ENCODE peak calls at places on chromosomes 12 and 14, in ten cellular contexts. T, I, F, X, H, C, D, V, E and Z are unnamed samples.

GRCh38 chr12:120093592-120094355 is 22.8 kb downstream of the RAB35 start:
- DNase-seq in F (peak), X (peak), E (no peak), C (no peak), T (no peak), I (no peak), V (no peak), D (no peak), H (peak), Z (no peak)

GRCh38 chr12:54383041-54383609 is 1.4 kb downstream of the ZNF385A start:
- DNase-seq in H (no peak), F (no peak), E (peak), I (no peak), T (no peak), X (no peak), V (no peak), D (no peak), C (no peak), Z (peak)

GRCh38 chr12:106106892-106107291 is 31.9 kb downstream of the NUAK1 start:
- DNase-seq in T (no peak), C (no peak), V (peak), I (no peak), E (no peak), H (no peak), D (no peak), F (no peak), X (no peak), Z (peak)

GRCh38 chr14:77028384-77029246 is at the start of gene IRF2BPL:
- DNase-seq in C (peak), T (peak), X (peak), E (peak), V (peak), D (peak), I (peak), F (peak), H (peak), Z (peak)

GRCh38 chr12:94500831-94501567 is 41.3 kb upstream of the CEP83 start:
- DNase-seq in D (no peak), H (no peak), I (no peak), C (no peak), F (no peak), T (no peak), X (no peak), V (no peak), E (no peak), Z (peak)

GRCh38 chr12:118376089-118377004 is at the start of gene SUDS3:
- DNase-seq in D (peak), C (peak), E (peak), I (peak), F (peak), V (peak), T (peak), X (peak), H (peak), Z (peak)

GRCh38 chr12:98416845-98417244 is 98.5 kb upstream of the TMPO start:
- DNase-seq in D (no peak), E (no peak), V (no peak), I (no peak), X (no peak), F (peak), C (no peak), T (no peak), H (no peak), Z (peak)

GRCh38 chr12:28374556-28374955 is 184.3 kb downstream of the CCDC91 start:
- DNase-seq in H (no peak), V (no peak), C (no peak), T (no peak), F (no peak), E (no peak), I (no peak), X (no peak), D (no peak), Z (no peak)

GRCh38 chr14:44316647-44317432 is 190.2 kb downstream of the FSCB start:
- DNase-seq in C (no peak), E (peak), V (peak), F (no peak), T (peak), D (no peak), X (no peak), H (no peak), I (no peak), Z (peak)

GRCh38 chr12:126051611-126052107 is 986.4 kb downstream of the AACS start:
- DNase-seq in X (no peak), E (no peak), T (no peak), H (no peak), V (no peak), D (no peak), I (no peak), F (no peak), C (no peak), Z (peak)

GRCh38 chr12:26127404-26127803 is 2.6 kb upstream of the BHLHE41 start:
- DNase-seq in D (no peak), E (no peak), F (no peak), V (no peak), X (no peak), H (no peak), I (no peak), C (no peak), T (no peak), Z (no peak)

GRCh38 chr12:90028620-90029051 is 320.0 kb upstream of the ATP2B1 start:
- DNase-seq in H (no peak), I (no peak), V (no peak), E (no peak), X (no peak), D (no peak), T (no peak), C (no peak), F (peak), Z (no peak)

GRCh38 chr12:122961551-122962329 is 4.5 kb downstream of the ABCB9 start:
- DNase-seq in I (no peak), E (no peak), H (no peak), D (no peak), F (no peak), C (no peak), V (no peak), T (no peak), X (no peak), Z (peak)

GRCh38 chr14:102508774-102509743 is 517 bp downstream of the ANKRD9 start:
- DNase-seq in C (no peak), V (peak), H (peak), X (no peak), D (peak), I (peak), F (peak), E (no peak), T (peak), Z (no peak)

GRCh38 chr14:104486222-104486743 is 93.3 kb upstream of the C14orf180 start:
- DNase-seq in X (no peak), H (no peak), D (no peak), T (no peak), C (no peak), F (no peak), I (no peak), E (no peak), V (no peak), Z (no peak)

GRCh38 chr12:71641390-71641789 is 22.3 kb downstream of the ZFC3H1 start:
- DNase-seq in V (no peak), D (no peak), H (no peak), I (no peak), E (no peak), C (no peak), X (no peak), F (no peak), T (no peak), Z (no peak)

GRCh38 chr12:71638499-71638898 is 25.1 kb downstream of the ZFC3H1 start:
- DNase-seq in I (no peak), E (no peak), F (no peak), X (no peak), T (no peak), D (no peak), H (no peak), V (no peak), C (no peak), Z (no peak)

GRCh38 chr12:71640316-71640715 is 23.3 kb downstream of the ZFC3H1 start:
- DNase-seq in C (no peak), I (no peak), V (no peak), H (no peak), E (no peak), D (no peak), F (no peak), T (no peak), X (no peak), Z (no peak)

GRCh38 chr12:71636704-71637115 is 26.9 kb downstream of the ZFC3H1 start:
- DNase-seq in V (peak), D (no peak), F (peak), H (peak), X (no peak), I (no peak), T (no peak), C (no peak), E (peak), Z (peak)

DNA sequence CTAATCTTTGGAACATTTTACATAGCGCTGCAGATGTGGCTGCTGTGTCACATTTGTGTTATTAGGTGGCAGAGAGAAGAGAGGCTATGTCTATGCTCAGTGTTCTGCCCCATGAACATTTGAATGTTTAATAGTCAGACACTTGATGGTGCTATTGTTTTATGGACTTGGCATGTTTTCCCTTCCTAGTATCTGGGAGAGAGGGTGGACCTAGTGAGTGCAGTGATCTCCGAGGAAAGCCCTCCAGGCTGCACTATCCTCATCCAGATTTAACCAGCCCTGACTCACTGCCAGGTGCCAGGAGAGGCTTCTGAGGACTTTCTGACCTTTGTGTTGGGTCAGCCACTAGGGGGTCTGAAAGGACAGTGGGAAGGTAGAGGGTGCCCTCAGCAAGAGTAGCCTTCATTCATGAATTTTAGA is 24.3 kb downstream of the ZFC3H1 start:
- DNase-seq in D (no peak), I (no peak), F (peak), T (no peak), X (no peak), V (no peak), H (no peak), E (no peak), C (no peak), Z (peak)
- TF ChIP-seq CTCF in D (no peak), I (no peak), F (peak), T (no peak), X (no peak), V (no peak), H (no peak), E (no peak), C (peak), Z (no peak)

GRCh38 chr12:121805800-121806555 is 2.2 kb downstream of the SETD1B start:
- DNase-seq in T (no peak), V (no peak), E (no peak), F (no peak), H (peak), D (peak), X (no peak), I (peak), C (peak), Z (no peak)

GRCh38 chr12:121803861-121804416 is at the start of gene SETD1B:
- DNase-seq in I (peak), C (peak), T (peak), H (peak), F (peak), D (peak), V (peak), X (no peak), E (peak), Z (peak)

GRCh38 chr12:121802843-121803698 is 738 bp upstream of the SETD1B start:
- DNase-seq in H (peak), X (peak), T (peak), F (peak), E (peak), C (peak), V (peak), I (peak), D (peak), Z (peak)

GRCh38 chr12:121805171-121805687 is 1.4 kb downstream of the SETD1B start:
- DNase-seq in C (peak), E (no peak), V (no peak), T (no peak), I (no peak), H (peak), D (peak), F (peak), X (no peak), Z (peak)

GRCh38 chr12:121804417-121805111 is 755 bp downstream of the SETD1B start:
- DNase-seq in D (peak), C (peak), E (no peak), I (peak), H (peak), F (peak), X (no peak), T (peak), V (peak), Z (peak)
- TF ChIP-seq CTCF in D (no peak), C (no peak), E (no peak), I (no peak), H (no peak), F (no peak), X (no peak), T (no peak), V (no peak), Z (no peak)

GRCh38 chr12:108559748-108560147 is 1.2 kb downstream of the SART3 start:
- DNase-seq in C (no peak), V (no peak), E (no peak), T (no peak), I (no peak), D (no peak), X (no peak), F (no peak), H (no peak), Z (no peak)
- TF ChIP-seq CTCF in C (peak), V (no peak), E (no peak), T (no peak), I (no peak), D (no peak), X (no peak), F (no peak), H (no peak), Z (no peak)

DNA sequence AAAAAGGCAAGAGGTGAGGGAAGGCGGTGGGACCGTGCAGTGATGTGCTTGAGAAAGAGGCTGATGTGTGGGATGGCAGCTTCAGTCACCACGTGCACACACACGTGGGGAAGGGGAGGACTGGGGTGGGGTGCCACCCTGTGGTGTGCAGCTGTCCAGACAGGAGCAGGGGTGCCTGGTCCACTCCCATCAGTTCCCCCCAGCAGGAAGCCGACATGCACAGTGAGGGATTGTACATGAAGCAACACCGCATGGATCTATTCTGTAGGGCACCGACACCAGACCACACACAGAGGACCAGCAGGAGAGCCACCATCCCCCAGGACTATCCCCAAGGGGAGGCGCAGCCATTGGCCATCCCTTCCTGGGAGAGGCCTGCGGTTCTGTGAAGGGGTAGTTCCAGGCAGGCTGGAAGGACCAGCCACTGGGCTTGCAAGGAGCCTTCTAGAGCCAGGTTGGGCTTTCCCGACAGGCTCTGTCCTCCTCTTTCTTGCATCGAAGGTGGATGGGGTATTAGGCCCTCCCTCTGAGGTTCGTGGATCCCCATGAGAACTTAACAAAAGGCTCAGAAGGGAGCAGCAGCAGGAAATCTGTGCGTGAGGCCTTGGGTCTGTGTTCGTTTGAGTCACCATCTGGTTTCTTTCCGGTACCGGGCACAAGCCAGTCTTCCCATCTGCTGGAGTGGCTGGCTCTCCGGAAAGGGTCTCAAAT is 59.7 kb downstream of the PLEKHG3 start:
- DNase-seq in C (no peak), V (peak), I (no peak), X (no peak), F (peak), D (peak), E (no peak), H (no peak), T (no peak), Z (peak)
- TF ChIP-seq CTCF in C (no peak), V (peak), I (no peak), X (no peak), F (peak), D (no peak), E (no peak), H (no peak), T (no peak), Z (no peak)

GRCh38 chr12:56751712-56752598 is at the start of gene PRIM1:
- DNase-seq in T (peak), I (peak), F (peak), D (peak), X (peak), V (peak), H (peak), C (peak), E (peak), Z (peak)
- TF ChIP-seq CTCF in T (no peak), I (peak), F (no peak), D (no peak), X (no peak), V (no peak), H (no peak), C (no peak), E (no peak), Z (peak)

DNA sequence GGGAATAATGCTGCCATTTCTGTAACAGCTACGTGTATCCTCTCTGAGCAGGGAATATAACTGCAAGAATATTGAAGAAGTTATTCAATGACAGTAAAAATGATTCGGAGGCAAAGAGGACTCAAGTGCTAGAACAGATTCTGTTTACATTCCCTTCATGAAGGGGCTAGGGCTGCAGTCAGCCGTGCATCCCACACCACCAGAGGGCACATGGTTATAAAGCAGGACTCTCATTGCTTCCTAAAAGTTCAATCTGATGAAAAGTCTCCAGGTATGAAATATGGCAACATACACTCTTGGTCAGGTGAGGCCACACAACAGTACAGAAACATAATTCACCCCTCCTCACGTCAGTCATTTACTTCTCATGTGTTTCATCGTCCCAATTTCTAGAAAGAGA is 34.0 kb downstream of the TCHP start:
- DNase-seq in V (no peak), I (no peak), C (no peak), D (peak), E (no peak), H (no peak), T (no peak), F (no peak), X (no peak), Z (peak)
- TF ChIP-seq CTCF in V (peak), I (no peak), C (peak), D (peak), E (no peak), H (peak), T (no peak), F (peak), X (no peak), Z (no peak)

GRCh38 chr14:90985601-90986242 is 74.7 kb downstream of the RPS6KA5 start:
- DNase-seq in H (no peak), I (no peak), E (no peak), X (no peak), C (no peak), F (no peak), T (no peak), V (no peak), D (no peak), Z (no peak)
- TF ChIP-seq CTCF in H (no peak), I (no peak), E (no peak), X (no peak), C (no peak), F (no peak), T (no peak), V (no peak), D (no peak), Z (no peak)

GRCh38 chr14:54691525-54692260 is 124.8 kb downstream of the SAMD4A start:
- DNase-seq in F (peak), T (peak), X (peak), H (peak), I (peak), E (peak), D (peak), C (peak), V (peak), Z (peak)
- TF ChIP-seq CTCF in F (peak), T (peak), X (peak), H (peak), I (peak), E (peak), D (peak), C (peak), V (peak), Z (peak)

GRCh38 chr12:121823727-121824115 is 19.9 kb downstream of the SETD1B start:
- DNase-seq in E (no peak), C (no peak), X (no peak), I (no peak), V (no peak), D (no peak), F (no peak), T (no peak), H (no peak), Z (no peak)

GRCh38 chr12:121825041-121825523 is 21.3 kb downstream of the SETD1B start:
- DNase-seq in E (no peak), H (no peak), C (no peak), X (no peak), D (no peak), T (peak), F (no peak), V (no peak), I (no peak), Z (no peak)

GRCh38 chr12:121820056-121820455 is 16.2 kb downstream of the SETD1B start:
- DNase-seq in H (no peak), I (no peak), E (no peak), D (no peak), X (no peak), C (no peak), V (no peak), T (no peak), F (no peak), Z (no peak)

GRCh38 chr12:121822393-121823100 is 18.7 kb downstream of the SETD1B start:
- DNase-seq in H (no peak), T (no peak), E (no peak), V (no peak), C (no peak), I (no peak), X (no peak), F (no peak), D (no peak), Z (no peak)

DNA sequence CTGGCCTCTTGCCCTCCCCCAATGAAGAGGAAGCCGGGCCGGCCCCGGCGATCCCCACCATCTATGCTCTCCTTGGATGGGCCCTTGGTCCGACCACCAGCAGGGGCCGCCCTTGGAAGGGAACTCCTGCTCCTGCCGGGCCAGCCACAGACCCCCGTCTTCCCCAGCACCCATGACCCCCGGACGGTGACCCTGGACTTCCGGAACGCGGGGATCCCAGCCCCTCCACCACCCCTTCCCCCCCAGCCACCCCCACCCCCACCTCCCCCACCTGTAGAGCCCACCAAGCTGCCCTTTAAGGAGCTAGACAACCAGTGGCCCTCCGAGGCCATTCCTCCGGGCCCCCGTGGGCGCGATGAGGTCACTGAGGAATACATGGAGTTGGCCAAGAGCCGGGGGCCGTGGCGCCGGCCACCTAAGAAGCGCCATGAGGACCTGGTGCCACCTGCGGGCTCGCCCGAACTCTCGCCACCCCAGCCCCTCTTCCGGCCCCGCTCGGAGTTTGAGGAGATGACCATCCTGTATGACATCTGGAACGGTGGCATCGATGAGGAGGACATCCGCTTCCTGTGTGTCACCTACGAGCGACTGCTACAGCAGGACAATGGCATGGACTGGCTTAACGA is 19.4 kb downstream of the SETD1B start:
- DNase-seq in E (no peak), T (peak), H (peak), F (peak), I (no peak), V (no peak), C (no peak), D (no peak), X (no peak), Z (no peak)
- TF ChIP-seq CTCF in E (no peak), T (no peak), H (no peak), F (no peak), I (no peak), V (peak), C (peak), D (no peak), X (no peak), Z (no peak)